ENCODE peak calls at places on chromosomes 7 and 10, in four cellular contexts. Z is WTC11, G is A549, L is K562. M is an unnamed sample.

GRCh38 chr10:124566981-124567835 is 105.6 kb downstream of the LHPP start:
- DNase-seq in Z (no peak), G (no peak), L (no peak), M (no peak)

GRCh38 chr7:150981644-150982043 is 3.5 kb upstream of the KCNH2 start:
- DNase-seq in Z (no peak), G (no peak), L (no peak), M (no peak)

GRCh38 chr7:6637544-6638229 is 569 bp downstream of the ZNF316 start:
- DNase-seq in Z (peak), G (peak), L (peak), M (peak)

GRCh38 chr10:131575877-131576276 is 264.4 kb upstream of the TCERG1L start:
- DNase-seq in Z (no peak), G (no peak), L (no peak), M (no peak)

GRCh38 chr7:21898265-21898930 is 47.3 kb downstream of the CDCA7L start:
- DNase-seq in Z (no peak), G (no peak), L (no peak), M (no peak)

GRCh38 chr7:20007510-20007909 is 209.7 kb downstream of the MACC1 start:
- DNase-seq in Z (no peak), G (no peak), L (no peak), M (no peak)

GRCh38 chr7:148289630-148290029 is 300.9 kb upstream of the C7orf33 start:
- DNase-seq in Z (no peak), G (no peak), L (no peak), M (no peak)

GRCh38 chr7:36749282-36749960 is 25.1 kb upstream of the AOAH start:
- DNase-seq in Z (no peak), G (no peak), L (no peak), M (no peak)

GRCh38 chr7:133977409-133978274 is 149.5 kb upstream of the LRGUK start:
- DNase-seq in Z (no peak), G (no peak), L (no peak), M (no peak)

GRCh38 chr10:93576888-93577287 is 10.4 kb downstream of the FFAR4 start:
- DNase-seq in Z (no peak), G (no peak), L (no peak), M (no peak)

GRCh38 chr10:110502072-110502845 is 4.6 kb downstream of the DUSP5 start:
- DNase-seq in Z (no peak), G (no peak), L (no peak), M (no peak)

GRCh38 chr10:68366600-68366999 is 33.9 kb upstream of the PBLD start:
- DNase-seq in Z (no peak), G (no peak), L (no peak), M (no peak)

GRCh38 chr7:147997636-147998035 is 592.9 kb upstream of the C7orf33 start:
- DNase-seq in Z (no peak), G (no peak), L (no peak), M (no peak)

GRCh38 chr7:111098011-111098925 is 7.3 kb downstream of the LRRN3 start:
- DNase-seq in Z (peak), G (no peak), L (no peak), M (peak)

GRCh38 chr10:75779276-75779675 is 347.9 kb downstream of the LRMDA start:
- DNase-seq in Z (no peak), G (no peak), L (no peak), M (no peak)

GRCh38 chr7:116772926-116773749 is 89.2 kb upstream of the CAPZA2 start:
- DNase-seq in Z (no peak), G (no peak), L (no peak), M (no peak)

GRCh38 chr10:33326897-33327296 is 7.6 kb downstream of the NRP1 start:
- DNase-seq in Z (no peak), G (no peak), L (no peak), M (no peak)

GRCh38 chr10:69392481-69393000 is 24.2 kb downstream of the TACR2 start:
- DNase-seq in Z (peak), G (peak), L (peak), M (peak)

GRCh38 chr7:68031180-68031943 is 1034.7 kb downstream of the TYW1 start:
- DNase-seq in Z (no peak), G (no peak), L (no peak), M (no peak)

GRCh38 chr7:8125680-8126444 is 136.1 kb downstream of the ICA1 start:
- DNase-seq in Z (no peak), G (no peak), L (no peak), M (no peak)

GRCh38 chr10:94803307-94803706 is 40.8 kb downstream of the CYP2C19 start:
- DNase-seq in Z (no peak), G (no peak), L (no peak), M (no peak)

GRCh38 chr7:33753881-33754525 is 151.3 kb upstream of the BMPER start:
- DNase-seq in Z (no peak), G (no peak), L (no peak), M (no peak)

GRCh38 chr7:152341039-152341913 is 94.5 kb downstream of the KMT2C start:
- DNase-seq in Z (no peak), G (peak), L (no peak), M (peak)

GRCh38 chr10:98636921-98637329 is 190.2 kb upstream of the HPS1 start:
- DNase-seq in Z (no peak), G (no peak), L (no peak), M (no peak)

GRCh38 chr7:5701085-5701914 is 80.2 kb downstream of the RNF216 start:
- DNase-seq in Z (no peak), G (no peak), L (no peak), M (no peak)

GRCh38 chr10:26573674-26574073 is 123.8 kb upstream of the PDSS1 start:
- DNase-seq in Z (peak), G (no peak), L (no peak), M (no peak)

GRCh38 chr7:53466396-53466795 is 431.0 kb downstream of the POM121L12 start:
- DNase-seq in Z (no peak), G (no peak), L (no peak), M (no peak)

GRCh38 chr7:66307591-66308215 is 102.6 kb downstream of the TPST1 start:
- DNase-seq in Z (no peak), G (no peak), L (no peak), M (peak)

GRCh38 chr10:111076191-111076681 is 593 bp upstream of the ADRA2A start:
- DNase-seq in Z (peak), G (peak), L (peak), M (no peak)

GRCh38 chr10:29688230-29688634 is 53.5 kb upstream of the SVIL start:
- DNase-seq in Z (peak), G (no peak), L (no peak), M (no peak)

GRCh38 chr7:3559178-3559765 is 258.2 kb downstream of the SDK1 start:
- DNase-seq in Z (no peak), G (peak), L (no peak), M (no peak)

GRCh38 chr10:110794808-110795207 is 76.9 kb upstream of the PDCD4 start:
- DNase-seq in Z (no peak), G (no peak), L (no peak), M (no peak)

GRCh38 chr7:29306276-29307036 is 111.9 kb downstream of the CHN2 start:
- DNase-seq in Z (no peak), G (no peak), L (no peak), M (no peak)

GRCh38 chr7:29300649-29301048 is 106.1 kb downstream of the CHN2 start:
- DNase-seq in Z (no peak), G (no peak), L (no peak), M (no peak)

GRCh38 chr7:29309041-29309860 is 114.7 kb downstream of the CHN2 start:
- DNase-seq in Z (no peak), G (no peak), L (no peak), M (peak)

GRCh38 chr7:29308424-29308823 is 113.8 kb downstream of the CHN2 start:
- DNase-seq in Z (no peak), G (no peak), L (no peak), M (no peak)

GRCh38 chr7:29304756-29305155 is 110.2 kb downstream of the CHN2 start:
- DNase-seq in Z (no peak), G (no peak), L (no peak), M (no peak)
- TF ChIP-seq HMGXB4 in Z (no peak), G (no peak), L (no peak), M (no peak)

GRCh38 chr10:4195214-4195613 is 410.2 kb upstream of the KLF6 start:
- DNase-seq in Z (no peak), G (peak), L (no peak), M (no peak)
- TF ChIP-seq HMGXB4 in Z (no peak), G (no peak), L (no peak), M (no peak)

GRCh38 chr7:85322252-85322651 is 135.4 kb upstream of the SEMA3D start:
- DNase-seq in Z (no peak), G (no peak), L (no peak), M (no peak)
- TF ChIP-seq HMGXB4 in Z (no peak), G (no peak), L (no peak), M (no peak)

DNA sequence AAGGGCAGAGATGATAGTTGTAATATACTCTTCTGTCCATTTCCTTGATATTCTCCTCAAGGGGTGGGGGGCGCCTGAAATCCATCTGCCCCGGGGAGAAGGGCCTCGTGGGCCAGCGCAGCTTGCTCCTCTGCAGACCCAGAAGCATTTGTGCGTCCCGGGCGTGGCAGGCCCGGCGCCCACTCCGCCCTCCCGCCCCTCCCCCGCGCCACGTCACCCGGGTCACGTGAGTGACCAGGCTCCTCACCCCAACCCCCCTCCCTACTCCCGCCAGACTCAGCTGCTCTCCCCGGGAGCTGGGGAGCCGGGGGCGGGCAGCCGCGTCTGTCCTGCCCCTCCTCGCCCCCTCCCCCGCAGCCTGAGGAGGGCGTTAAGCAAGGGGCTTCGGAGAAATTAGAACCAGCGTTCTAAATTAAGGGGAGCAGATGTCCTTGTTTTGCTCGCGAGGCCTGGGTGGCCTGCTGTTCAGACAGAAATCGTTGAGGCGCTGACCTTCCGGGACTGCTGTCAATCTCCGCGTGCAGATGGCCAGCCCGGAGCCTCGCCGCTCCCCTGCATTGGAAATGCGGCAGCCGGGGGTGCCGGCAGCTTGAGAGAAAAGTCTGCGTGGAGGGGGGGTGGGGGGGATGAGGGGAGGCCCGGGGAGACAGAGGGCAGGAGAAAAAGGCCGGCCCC is 102.1 kb upstream of the ZNF438 start:
- DNase-seq in Z (peak), G (no peak), L (peak), M (no peak)
- TF ChIP-seq HMGXB4 in Z (no peak), G (no peak), L (no peak), M (no peak)

GRCh38 chr7:44748042-44748947 is at the start of gene ZMIZ2:
- DNase-seq in Z (peak), G (peak), L (peak), M (peak)

GRCh38 chr7:44750921-44751571 is 2.4 kb downstream of the ZMIZ2 start:
- DNase-seq in Z (no peak), G (no peak), L (peak), M (no peak)

GRCh38 chr7:44749992-44750391 is 1.3 kb downstream of the ZMIZ2 start:
- DNase-seq in Z (no peak), G (no peak), L (no peak), M (no peak)

GRCh38 chr7:44748948-44749731 is 493 bp downstream of the ZMIZ2 start:
- DNase-seq in Z (no peak), G (no peak), L (peak), M (no peak)

GRCh38 chr7:44750424-44750823 is 1.8 kb downstream of the ZMIZ2 start:
- DNase-seq in Z (no peak), G (no peak), L (no peak), M (no peak)
- TF ChIP-seq HMGXB4 in Z (no peak), G (no peak), L (no peak), M (no peak)

GRCh38 chr10:88241501-88241900 is 341.6 kb downstream of the RNLS start:
- DNase-seq in Z (no peak), G (no peak), L (no peak), M (no peak)
- TF ChIP-seq HMGXB4 in Z (no peak), G (no peak), L (no peak), M (no peak)

GRCh38 chr10:12658526-12658925 is 309.2 kb downstream of the CAMK1D start:
- DNase-seq in Z (no peak), G (no peak), L (no peak), M (no peak)

GRCh38 chr10:12655940-12656339 is 306.6 kb downstream of the CAMK1D start:
- DNase-seq in Z (no peak), G (no peak), L (no peak), M (no peak)

GRCh38 chr10:12657489-12657888 is 308.1 kb downstream of the CAMK1D start:
- DNase-seq in Z (no peak), G (no peak), L (no peak), M (no peak)

GRCh38 chr10:12659706-12660105 is 310.4 kb downstream of the CAMK1D start:
- DNase-seq in Z (no peak), G (no peak), L (no peak), M (no peak)

GRCh38 chr10:12656518-12657142 is 307.3 kb downstream of the CAMK1D start:
- DNase-seq in Z (no peak), G (peak), L (peak), M (peak)
- TF ChIP-seq HMGXB4 in Z (no peak), G (no peak), L (no peak), M (no peak)

GRCh38 chr10:102743078-102743587 is 615 bp upstream of the WBP1L start:
- DNase-seq in Z (no peak), G (no peak), L (no peak), M (no peak)

GRCh38 chr10:102745157-102745556 is 1.4 kb downstream of the WBP1L start:
- DNase-seq in Z (no peak), G (no peak), L (no peak), M (no peak)

GRCh38 chr10:102741848-102742247 is 1.9 kb upstream of the WBP1L start:
- DNase-seq in Z (no peak), G (no peak), L (no peak), M (no peak)

GRCh38 chr10:102743588-102744373 is at the start of gene WBP1L:
- DNase-seq in Z (peak), G (peak), L (peak), M (peak)

DNA sequence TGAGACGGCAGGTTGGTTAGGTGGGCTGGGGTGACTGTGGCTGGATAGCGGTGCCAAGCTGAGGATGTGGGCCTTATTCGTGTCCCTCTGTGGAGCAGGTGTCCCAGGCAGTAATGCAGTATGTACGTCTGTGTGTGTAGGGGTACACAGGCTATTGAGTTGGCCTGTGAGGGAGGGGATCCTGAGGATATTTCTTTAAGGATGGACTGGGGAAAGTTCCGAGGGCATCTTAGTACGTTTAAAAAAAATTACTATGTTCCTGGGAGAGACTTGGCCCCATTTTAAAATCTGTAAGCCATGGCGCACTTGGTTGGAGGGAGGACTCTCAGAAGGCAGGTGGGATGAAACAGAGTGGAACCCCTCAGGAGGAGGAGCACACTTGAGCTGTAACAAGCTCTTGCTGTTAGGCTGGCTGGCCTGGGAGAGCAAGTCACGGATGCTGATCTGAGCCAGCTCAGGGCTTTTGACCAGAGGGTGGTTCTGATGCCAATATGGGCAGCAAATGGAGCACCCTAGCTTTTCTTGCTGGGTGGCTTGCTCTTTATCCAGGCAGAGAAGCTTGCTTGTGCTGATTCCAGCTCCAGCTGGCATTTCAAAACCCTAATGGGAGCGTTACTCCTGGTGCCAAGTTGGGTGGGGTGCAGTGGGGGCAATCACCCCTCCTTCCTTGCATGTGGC is 765 bp downstream of the WBP1L start:
- DNase-seq in Z (no peak), G (no peak), L (no peak), M (no peak)
- TF ChIP-seq HMGXB4 in Z (no peak), G (no peak), L (no peak), M (no peak)

DNA sequence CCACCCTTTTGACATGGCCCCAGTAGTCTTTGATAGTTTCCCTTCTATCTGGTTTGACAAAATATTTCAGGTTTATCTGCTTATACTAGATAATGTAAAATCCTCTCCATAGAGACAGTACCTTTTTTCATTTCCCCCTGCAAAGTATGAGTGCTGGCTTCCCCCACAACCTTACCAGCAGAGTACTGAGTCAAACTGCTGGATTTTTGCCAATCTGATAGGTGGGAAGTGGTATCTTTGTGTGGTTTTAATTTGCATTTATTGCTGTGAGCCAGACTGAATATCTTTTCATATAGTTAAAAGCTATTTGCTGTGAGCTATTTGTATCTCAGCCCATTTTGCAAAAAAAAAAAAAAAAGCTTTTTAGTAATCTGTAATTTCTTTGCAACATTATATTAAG is 32.1 kb upstream of the HECTD2 start:
- DNase-seq in Z (no peak), G (no peak), L (no peak), M (no peak)
- TF ChIP-seq HMGXB4 in Z (no peak), G (no peak), L (no peak), M (no peak)

M was measured in HepG2.